ENCODE peak calls at places on chromosomes 11 and 22, in five cellular contexts. Z is Calu3, R is transverse colon, P is GM12865, K is psoas muscle. B is an unnamed sample.

GRCh38 chr11:3666023-3666530 is 5.1 kb downstream of the CHRNA10 start:
- DNase-seq in Z (no peak), R (no peak), P (no peak), K (no peak), B (no peak)

GRCh38 chr11:11620251-11620965 is 1.4 kb downstream of the GALNT18 start:
- DNase-seq in Z (peak; percentile 62), R (peak; percentile 73), P (peak; percentile 26), K (peak; percentile 51), B (peak; percentile 29)

GRCh38 chr22:41687901-41688364 is 734 bp downstream of the SNU13 start:
- DNase-seq in Z (no peak), R (peak; percentile 35), P (peak; percentile 50), K (no peak), B (no peak)

GRCh38 chr11:78220218-78221157 is 31.8 kb downstream of the USP35 start:
- DNase-seq in Z (no peak), R (no peak), P (peak; percentile 28), K (no peak), B (no peak)

GRCh38 chr11:123212406-123212805 is 17.4 kb upstream of the CLMP start:
- DNase-seq in Z (no peak), R (no peak), P (no peak), K (no peak), B (no peak)

GRCh38 chr22:41565403-41566054 is 4.7 kb downstream of the CSDC2 start:
- DNase-seq in Z (peak; percentile 34), R (peak; percentile 27), P (no peak), K (peak; percentile 34), B (no peak)

GRCh38 chr11:84165139-84165538 is 879.0 kb upstream of the CCDC90B start:
- DNase-seq in Z (no peak), R (no peak), P (no peak), K (no peak), B (no peak)

GRCh38 chr11:68839953-68840641 is 1.6 kb downstream of the CPT1A start:
- DNase-seq in Z (no peak), R (peak; percentile 56), P (peak; percentile 74), K (no peak), B (no peak)

GRCh38 chr11:63520606-63521170 is 14.8 kb downstream of the LGALS12 start:
- DNase-seq in Z (no peak), R (no peak), P (no peak), K (no peak), B (no peak)

GRCh38 chr11:61654397-61654829 is 25.8 kb upstream of the DAGLA start:
- DNase-seq in Z (no peak), R (peak; percentile 53), P (no peak), K (peak; percentile 43), B (no peak)

GRCh38 chr11:66068923-66069714 is 953 bp upstream of the PACS1 start:
- DNase-seq in Z (peak; percentile 32), R (peak; percentile 42), P (peak; percentile 86), K (peak; percentile 59), B (no peak)

DNA sequence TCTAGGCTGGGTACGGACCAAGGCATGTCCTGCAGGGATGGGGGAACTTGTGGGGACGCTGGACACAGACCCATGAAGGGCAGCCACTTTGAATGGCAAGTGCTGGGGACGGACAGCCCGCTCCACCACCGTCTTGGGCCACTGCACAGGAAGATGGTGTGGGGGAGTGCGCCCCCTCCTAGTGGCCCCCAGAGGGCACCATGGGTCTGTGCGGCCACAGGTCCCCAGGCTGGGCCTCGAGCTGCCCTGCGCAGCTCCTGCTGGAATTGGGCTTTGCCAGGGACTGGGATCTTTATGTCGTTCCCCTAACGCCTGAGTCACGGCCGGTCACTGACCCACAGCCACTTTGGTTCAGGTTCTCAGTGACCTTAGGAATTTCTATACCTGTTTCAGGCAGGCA is 44.4 kb downstream of the NAT10 start:
- DNase-seq in Z (peak; percentile 38), R (no peak), P (no peak), K (no peak), B (no peak)
- TF ChIP-seq CTCF in Z (peak; percentile 50), R (no peak), P (peak; percentile 12), K (peak; percentile 24), B (no peak)

GRCh38 chr11:250740-251299 is 14.0 kb downstream of the PSMD13 start:
- DNase-seq in Z (peak; percentile 58), R (peak; percentile 70), P (peak; percentile 69), K (peak; percentile 50), B (peak; percentile 35)
- TF ChIP-seq CTCF in Z (peak; percentile 64), R (peak; percentile 54), P (peak; percentile 72), K (peak; percentile 53), B (no peak)

GRCh38 chr22:21448627-21449416 is 18.4 kb upstream of the TMEM191C start:
- DNase-seq in Z (no peak), R (no peak), P (no peak), K (peak; percentile 7), B (no peak)

GRCh38 chr22:21446128-21446826 is 20.9 kb upstream of the TMEM191C start:
- DNase-seq in Z (no peak), R (no peak), P (no peak), K (peak; percentile 9), B (no peak)

GRCh38 chr22:21449531-21450319 is 17.5 kb upstream of the TMEM191C start:
- DNase-seq in Z (no peak), R (no peak), P (no peak), K (peak; percentile 6), B (no peak)

GRCh38 chr22:21446827-21447690 is 20.1 kb upstream of the TMEM191C start:
- DNase-seq in Z (no peak), R (no peak), P (no peak), K (peak; percentile 5), B (no peak)

GRCh38 chr22:21447694-21448402 is 19.3 kb upstream of the TMEM191C start:
- DNase-seq in Z (no peak), R (no peak), P (no peak), K (peak; percentile 10), B (no peak)
- TF ChIP-seq CTCF in Z (no peak), R (no peak), P (peak; percentile 7), K (no peak), B (no peak)

DNA sequence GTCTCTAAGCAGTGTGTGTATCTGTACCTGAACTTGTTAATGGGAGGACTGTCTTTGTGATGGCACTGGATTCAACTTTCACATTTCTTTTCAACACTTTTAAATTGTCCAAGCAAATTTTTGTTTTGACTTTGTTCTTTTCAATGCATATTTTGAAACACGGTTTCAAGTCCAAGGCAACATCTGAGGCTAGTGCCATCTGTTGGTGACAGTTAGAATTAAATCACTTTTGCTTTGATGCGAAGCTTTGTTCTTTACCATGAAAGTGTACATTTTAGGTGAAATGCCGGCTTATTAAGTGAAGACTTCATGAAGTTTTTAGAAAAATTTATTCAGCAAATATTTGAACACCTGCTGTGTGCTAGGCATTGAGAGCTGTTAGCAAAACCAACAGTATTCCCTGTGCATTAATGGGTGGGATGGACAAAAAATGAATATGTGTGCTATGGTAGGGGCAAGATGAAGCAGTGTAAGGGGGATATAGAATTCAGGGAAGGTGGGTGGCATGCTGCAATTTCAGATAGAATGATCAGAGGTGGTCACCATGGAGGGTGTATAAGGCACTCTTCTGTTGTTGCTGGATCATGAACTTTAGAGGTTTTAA is 70.2 kb downstream of the DDX10 start:
- DNase-seq in Z (no peak), R (no peak), P (peak; percentile 60), K (no peak), B (no peak)
- TF ChIP-seq CTCF in Z (no peak), R (peak; percentile 32), P (peak; percentile 50), K (peak; percentile 23), B (no peak)

GRCh38 chr11:43021466-43021865 is 290.3 kb upstream of the API5 start:
- DNase-seq in Z (no peak), R (no peak), P (peak; percentile 26), K (no peak), B (no peak)
- TF ChIP-seq CTCF in Z (no peak), R (no peak), P (peak; percentile 31), K (no peak), B (no peak)

GRCh38 chr22:45462034-45462655 is 40.5 kb upstream of the FBLN1 start:
- DNase-seq in Z (no peak), R (no peak), P (peak; percentile 33), K (no peak), B (no peak)
- TF ChIP-seq CTCF in Z (no peak), R (no peak), P (no peak), K (no peak), B (no peak)